ENCODE peak calls at places on chromosomes 6 and 20, in nine cellular contexts. One of them, this sample, is unnamed.

GRCh38 chr6:138517635-138518034 is 18.3 kb upstream of the NHSL1 start:
- DNase-seq in GM23338: peak
- DNase-seq in naive thymus-derived CD4-positive, alpha-beta T cell: peak
- DNase-seq in activated T-cell treated with anti-CD3 and anti-CD28 coated beads, Interleukin-2, amount 50 U/mL, for 4 hours: peak
- DNase-seq in caudate nucleus: no peak
- DNase-seq in hepatic stellate cell: peak
- DNase-seq in occipital lobe: no peak
- DNase-seq in Kasumi-1: peak
- DNase-seq in effector CD8-positive, alpha-beta T cell: peak
- DNase-seq in this sample: no peak

GRCh38 chr6:116115781-116116180 is 10.2 kb downstream of the COL10A1 start:
- DNase-seq in hepatic stellate cell: no peak
- DNase-seq in naive thymus-derived CD4-positive, alpha-beta T cell: no peak
- DNase-seq in effector CD8-positive, alpha-beta T cell: no peak
- DNase-seq in caudate nucleus: no peak
- DNase-seq in activated T-cell treated with anti-CD3 and anti-CD28 coated beads, Interleukin-2, amount 50 U/mL, for 4 hours: no peak
- DNase-seq in GM23338: no peak
- DNase-seq in Kasumi-1: peak
- DNase-seq in occipital lobe: no peak
- DNase-seq in this sample: no peak

GRCh38 chr6:20479075-20479871 is 55.0 kb upstream of the CDKAL1 start:
- DNase-seq in naive thymus-derived CD4-positive, alpha-beta T cell: no peak
- DNase-seq in hepatic stellate cell: no peak
- DNase-seq in activated T-cell treated with anti-CD3 and anti-CD28 coated beads, Interleukin-2, amount 50 U/mL, for 4 hours: no peak
- DNase-seq in effector CD8-positive, alpha-beta T cell: no peak
- DNase-seq in Kasumi-1: no peak
- DNase-seq in caudate nucleus: no peak
- DNase-seq in GM23338: no peak
- DNase-seq in occipital lobe: peak
- DNase-seq in this sample: no peak

GRCh38 chr6:30060634-30060981 is 457 bp upstream of the POLR1H start:
- DNase-seq in naive thymus-derived CD4-positive, alpha-beta T cell: peak
- DNase-seq in effector CD8-positive, alpha-beta T cell: no peak
- DNase-seq in GM23338: peak
- DNase-seq in Kasumi-1: no peak
- DNase-seq in occipital lobe: peak
- DNase-seq in caudate nucleus: no peak
- DNase-seq in hepatic stellate cell: no peak
- DNase-seq in activated T-cell treated with anti-CD3 and anti-CD28 coated beads, Interleukin-2, amount 50 U/mL, for 4 hours: no peak
- DNase-seq in this sample: no peak

GRCh38 chr20:62975812-62976413 is 23.4 kb downstream of the SLC17A9 start:
- DNase-seq in naive thymus-derived CD4-positive, alpha-beta T cell: no peak
- DNase-seq in caudate nucleus: no peak
- DNase-seq in occipital lobe: no peak
- DNase-seq in GM23338: no peak
- DNase-seq in activated T-cell treated with anti-CD3 and anti-CD28 coated beads, Interleukin-2, amount 50 U/mL, for 4 hours: no peak
- DNase-seq in effector CD8-positive, alpha-beta T cell: no peak
- DNase-seq in Kasumi-1: no peak
- DNase-seq in hepatic stellate cell: no peak
- DNase-seq in this sample: no peak

GRCh38 chr20:676315-676937 is 824 bp upstream of the SCRT2 start:
- DNase-seq in naive thymus-derived CD4-positive, alpha-beta T cell: no peak
- DNase-seq in Kasumi-1: peak
- DNase-seq in effector CD8-positive, alpha-beta T cell: no peak
- DNase-seq in occipital lobe: no peak
- DNase-seq in GM23338: peak
- DNase-seq in caudate nucleus: no peak
- DNase-seq in hepatic stellate cell: no peak
- DNase-seq in activated T-cell treated with anti-CD3 and anti-CD28 coated beads, Interleukin-2, amount 50 U/mL, for 4 hours: no peak
- DNase-seq in this sample: no peak

GRCh38 chr20:17036546-17036945 is 190.3 kb upstream of the PCSK2 start:
- DNase-seq in occipital lobe: peak
- DNase-seq in effector CD8-positive, alpha-beta T cell: no peak
- DNase-seq in caudate nucleus: no peak
- DNase-seq in naive thymus-derived CD4-positive, alpha-beta T cell: no peak
- DNase-seq in hepatic stellate cell: no peak
- DNase-seq in activated T-cell treated with anti-CD3 and anti-CD28 coated beads, Interleukin-2, amount 50 U/mL, for 4 hours: no peak
- DNase-seq in GM23338: no peak
- DNase-seq in Kasumi-1: no peak
- DNase-seq in this sample: no peak

GRCh38 chr6:117028256-117028655 is 151.2 kb downstream of the RFX6 start:
- DNase-seq in caudate nucleus: no peak
- DNase-seq in activated T-cell treated with anti-CD3 and anti-CD28 coated beads, Interleukin-2, amount 50 U/mL, for 4 hours: no peak
- DNase-seq in hepatic stellate cell: no peak
- DNase-seq in naive thymus-derived CD4-positive, alpha-beta T cell: no peak
- DNase-seq in GM23338: no peak
- DNase-seq in effector CD8-positive, alpha-beta T cell: no peak
- DNase-seq in occipital lobe: no peak
- DNase-seq in Kasumi-1: no peak
- DNase-seq in this sample: no peak

GRCh38 chr20:51372176-51372803 is 170.2 kb downstream of the NFATC2 start:
- DNase-seq in occipital lobe: peak
- DNase-seq in effector CD8-positive, alpha-beta T cell: peak
- DNase-seq in hepatic stellate cell: peak
- DNase-seq in Kasumi-1: peak
- DNase-seq in activated T-cell treated with anti-CD3 and anti-CD28 coated beads, Interleukin-2, amount 50 U/mL, for 4 hours: peak
- DNase-seq in naive thymus-derived CD4-positive, alpha-beta T cell: peak
- DNase-seq in GM23338: peak
- DNase-seq in caudate nucleus: peak
- DNase-seq in this sample: peak

GRCh38 chr20:38931984-38932383 is 5.8 kb downstream of the FAM83D start:
- DNase-seq in occipital lobe: no peak
- DNase-seq in naive thymus-derived CD4-positive, alpha-beta T cell: no peak
- DNase-seq in Kasumi-1: no peak
- DNase-seq in caudate nucleus: no peak
- DNase-seq in activated T-cell treated with anti-CD3 and anti-CD28 coated beads, Interleukin-2, amount 50 U/mL, for 4 hours: no peak
- DNase-seq in effector CD8-positive, alpha-beta T cell: no peak
- DNase-seq in hepatic stellate cell: no peak
- DNase-seq in GM23338: no peak
- DNase-seq in this sample: no peak

GRCh38 chr6:4316867-4317400 is 181.6 kb upstream of the ECI2 start:
- DNase-seq in effector CD8-positive, alpha-beta T cell: no peak
- DNase-seq in caudate nucleus: no peak
- DNase-seq in hepatic stellate cell: peak
- DNase-seq in occipital lobe: no peak
- DNase-seq in naive thymus-derived CD4-positive, alpha-beta T cell: no peak
- DNase-seq in activated T-cell treated with anti-CD3 and anti-CD28 coated beads, Interleukin-2, amount 50 U/mL, for 4 hours: no peak
- DNase-seq in Kasumi-1: peak
- DNase-seq in GM23338: no peak
- DNase-seq in this sample: no peak

GRCh38 chr6:106890447-106890846 is 84.1 kb downstream of the CD24 start:
- DNase-seq in naive thymus-derived CD4-positive, alpha-beta T cell: no peak
- DNase-seq in GM23338: no peak
- DNase-seq in occipital lobe: no peak
- DNase-seq in hepatic stellate cell: no peak
- DNase-seq in Kasumi-1: no peak
- DNase-seq in caudate nucleus: no peak
- DNase-seq in effector CD8-positive, alpha-beta T cell: no peak
- DNase-seq in activated T-cell treated with anti-CD3 and anti-CD28 coated beads, Interleukin-2, amount 50 U/mL, for 4 hours: no peak
- DNase-seq in this sample: no peak

GRCh38 chr6:135411339-135411738 is 86.2 kb downstream of the AHI1 start:
- DNase-seq in caudate nucleus: no peak
- DNase-seq in activated T-cell treated with anti-CD3 and anti-CD28 coated beads, Interleukin-2, amount 50 U/mL, for 4 hours: no peak
- DNase-seq in occipital lobe: no peak
- DNase-seq in effector CD8-positive, alpha-beta T cell: no peak
- DNase-seq in hepatic stellate cell: no peak
- DNase-seq in naive thymus-derived CD4-positive, alpha-beta T cell: no peak
- DNase-seq in Kasumi-1: peak
- DNase-seq in GM23338: no peak
- DNase-seq in this sample: no peak

GRCh38 chr6:118783931-118784528 is 109.9 kb upstream of the ASF1A start:
- DNase-seq in Kasumi-1: peak
- DNase-seq in naive thymus-derived CD4-positive, alpha-beta T cell: no peak
- DNase-seq in activated T-cell treated with anti-CD3 and anti-CD28 coated beads, Interleukin-2, amount 50 U/mL, for 4 hours: no peak
- DNase-seq in effector CD8-positive, alpha-beta T cell: no peak
- DNase-seq in caudate nucleus: no peak
- DNase-seq in occipital lobe: no peak
- DNase-seq in hepatic stellate cell: no peak
- DNase-seq in GM23338: no peak
- DNase-seq in this sample: no peak

GRCh38 chr6:145669627-145670034 is 65.7 kb downstream of the EPM2A start:
- DNase-seq in GM23338: no peak
- DNase-seq in activated T-cell treated with anti-CD3 and anti-CD28 coated beads, Interleukin-2, amount 50 U/mL, for 4 hours: no peak
- DNase-seq in Kasumi-1: no peak
- DNase-seq in caudate nucleus: no peak
- DNase-seq in naive thymus-derived CD4-positive, alpha-beta T cell: no peak
- DNase-seq in hepatic stellate cell: peak
- DNase-seq in occipital lobe: no peak
- DNase-seq in effector CD8-positive, alpha-beta T cell: no peak
- DNase-seq in this sample: no peak

GRCh38 chr6:78132681-78133410 is 480.0 kb downstream of the MEI4 start:
- DNase-seq in hepatic stellate cell: no peak
- DNase-seq in Kasumi-1: no peak
- DNase-seq in effector CD8-positive, alpha-beta T cell: no peak
- DNase-seq in GM23338: no peak
- DNase-seq in naive thymus-derived CD4-positive, alpha-beta T cell: no peak
- DNase-seq in caudate nucleus: no peak
- DNase-seq in activated T-cell treated with anti-CD3 and anti-CD28 coated beads, Interleukin-2, amount 50 U/mL, for 4 hours: no peak
- DNase-seq in occipital lobe: no peak
- DNase-seq in this sample: no peak

GRCh38 chr6:101845172-101845571 is 451.7 kb downstream of the GRIK2 start:
- DNase-seq in GM23338: no peak
- DNase-seq in Kasumi-1: no peak
- DNase-seq in activated T-cell treated with anti-CD3 and anti-CD28 coated beads, Interleukin-2, amount 50 U/mL, for 4 hours: no peak
- DNase-seq in naive thymus-derived CD4-positive, alpha-beta T cell: no peak
- DNase-seq in occipital lobe: no peak
- DNase-seq in caudate nucleus: no peak
- DNase-seq in effector CD8-positive, alpha-beta T cell: no peak
- DNase-seq in hepatic stellate cell: no peak
- DNase-seq in this sample: no peak

GRCh38 chr6:3211681-3212080 is 15.8 kb downstream of the TUBB2B start:
- DNase-seq in occipital lobe: peak
- DNase-seq in GM23338: no peak
- DNase-seq in activated T-cell treated with anti-CD3 and anti-CD28 coated beads, Interleukin-2, amount 50 U/mL, for 4 hours: no peak
- DNase-seq in effector CD8-positive, alpha-beta T cell: no peak
- DNase-seq in caudate nucleus: peak
- DNase-seq in Kasumi-1: no peak
- DNase-seq in hepatic stellate cell: no peak
- DNase-seq in naive thymus-derived CD4-positive, alpha-beta T cell: no peak
- DNase-seq in this sample: no peak

GRCh38 chr6:73418081-73418741 is 23.6 kb downstream of the DDX43 start:
- DNase-seq in GM23338: no peak
- DNase-seq in activated T-cell treated with anti-CD3 and anti-CD28 coated beads, Interleukin-2, amount 50 U/mL, for 4 hours: no peak
- DNase-seq in occipital lobe: no peak
- DNase-seq in effector CD8-positive, alpha-beta T cell: no peak
- DNase-seq in Kasumi-1: no peak
- DNase-seq in hepatic stellate cell: no peak
- DNase-seq in naive thymus-derived CD4-positive, alpha-beta T cell: no peak
- DNase-seq in caudate nucleus: no peak
- DNase-seq in this sample: no peak

GRCh38 chr6:56223995-56224394 is 23.4 kb downstream of the COL21A1 start:
- DNase-seq in activated T-cell treated with anti-CD3 and anti-CD28 coated beads, Interleukin-2, amount 50 U/mL, for 4 hours: no peak
- DNase-seq in occipital lobe: no peak
- DNase-seq in effector CD8-positive, alpha-beta T cell: no peak
- DNase-seq in hepatic stellate cell: no peak
- DNase-seq in caudate nucleus: no peak
- DNase-seq in GM23338: no peak
- DNase-seq in naive thymus-derived CD4-positive, alpha-beta T cell: no peak
- DNase-seq in Kasumi-1: no peak
- DNase-seq in this sample: no peak

GRCh38 chr6:113888493-113888892 is 31.3 kb downstream of the MARCKS start:
- DNase-seq in hepatic stellate cell: no peak
- DNase-seq in activated T-cell treated with anti-CD3 and anti-CD28 coated beads, Interleukin-2, amount 50 U/mL, for 4 hours: no peak
- DNase-seq in GM23338: no peak
- DNase-seq in Kasumi-1: no peak
- DNase-seq in occipital lobe: no peak
- DNase-seq in effector CD8-positive, alpha-beta T cell: no peak
- DNase-seq in naive thymus-derived CD4-positive, alpha-beta T cell: no peak
- DNase-seq in caudate nucleus: no peak
- DNase-seq in this sample: no peak